ENCODE peak calls at places on chromosomes 4 and X, in six cellular contexts. One of them, this sample, is unnamed.

GRCh38 chrX:69124108-69124507 is 41.1 kb downstream of the PJA1 start:
- DNase-seq in CD4-positive, alpha-beta T cell: no peak
- DNase-seq in CD8-positive, alpha-beta T cell: no peak
- DNase-seq in lower leg skin: no peak
- DNase-seq in cardiac muscle cell: no peak
- DNase-seq in NK-92 treated with Interleukin-12 subunit alpha and Interleukin-12 subunit beta, amount 100 ng/mL, for 24 hours: no peak
- DNase-seq in this sample: no peak

GRCh38 chr4:14111730-14112171 is 484.2 kb upstream of the BOD1L1 start:
- DNase-seq in CD4-positive, alpha-beta T cell: no peak
- DNase-seq in CD8-positive, alpha-beta T cell: no peak
- DNase-seq in lower leg skin: no peak
- DNase-seq in cardiac muscle cell: no peak
- DNase-seq in NK-92 treated with Interleukin-12 subunit alpha and Interleukin-12 subunit beta, amount 100 ng/mL, for 24 hours: no peak
- DNase-seq in this sample: no peak

GRCh38 chrX:74119016-74119910 is 184.7 kb upstream of the ZCCHC13 start:
- DNase-seq in CD4-positive, alpha-beta T cell: no peak
- DNase-seq in CD8-positive, alpha-beta T cell: no peak
- DNase-seq in lower leg skin: no peak
- DNase-seq in cardiac muscle cell: no peak
- DNase-seq in NK-92 treated with Interleukin-12 subunit alpha and Interleukin-12 subunit beta, amount 100 ng/mL, for 24 hours: peak; percentile 25
- DNase-seq in this sample: no peak

GRCh38 chr4:40559585-40560465 is 69.8 kb downstream of the RBM47 start:
- DNase-seq in CD4-positive, alpha-beta T cell: no peak
- DNase-seq in CD8-positive, alpha-beta T cell: no peak
- DNase-seq in lower leg skin: no peak
- DNase-seq in cardiac muscle cell: no peak
- DNase-seq in NK-92 treated with Interleukin-12 subunit alpha and Interleukin-12 subunit beta, amount 100 ng/mL, for 24 hours: no peak
- DNase-seq in this sample: no peak

GRCh38 chr4:128871948-128872347 is 62.4 kb downstream of the JADE1 start:
- DNase-seq in CD4-positive, alpha-beta T cell: no peak
- DNase-seq in CD8-positive, alpha-beta T cell: no peak
- DNase-seq in lower leg skin: no peak
- DNase-seq in cardiac muscle cell: no peak
- DNase-seq in NK-92 treated with Interleukin-12 subunit alpha and Interleukin-12 subunit beta, amount 100 ng/mL, for 24 hours: no peak
- DNase-seq in this sample: no peak

GRCh38 chr4:146582864-146583263 is 55.8 kb upstream of the POU4F2 start:
- DNase-seq in CD4-positive, alpha-beta T cell: no peak
- DNase-seq in CD8-positive, alpha-beta T cell: no peak
- DNase-seq in lower leg skin: no peak
- DNase-seq in cardiac muscle cell: no peak
- DNase-seq in NK-92 treated with Interleukin-12 subunit alpha and Interleukin-12 subunit beta, amount 100 ng/mL, for 24 hours: no peak
- DNase-seq in this sample: no peak

GRCh38 chr4:54076673-54077072 is 12.3 kb upstream of the CHIC2 start:
- DNase-seq in CD4-positive, alpha-beta T cell: no peak
- DNase-seq in CD8-positive, alpha-beta T cell: no peak
- DNase-seq in lower leg skin: no peak
- DNase-seq in cardiac muscle cell: no peak
- DNase-seq in NK-92 treated with Interleukin-12 subunit alpha and Interleukin-12 subunit beta, amount 100 ng/mL, for 24 hours: no peak
- DNase-seq in this sample: no peak

GRCh38 chr4:8769645-8770517 is 101.8 kb downstream of the HMX1 start:
- DNase-seq in CD4-positive, alpha-beta T cell: no peak
- DNase-seq in CD8-positive, alpha-beta T cell: no peak
- DNase-seq in lower leg skin: no peak
- DNase-seq in cardiac muscle cell: no peak
- DNase-seq in NK-92 treated with Interleukin-12 subunit alpha and Interleukin-12 subunit beta, amount 100 ng/mL, for 24 hours: no peak
- DNase-seq in this sample: no peak

GRCh38 chr4:85787133-85787532 is 312.2 kb downstream of the ARHGAP24 start:
- DNase-seq in CD4-positive, alpha-beta T cell: no peak
- DNase-seq in CD8-positive, alpha-beta T cell: no peak
- DNase-seq in lower leg skin: no peak
- DNase-seq in cardiac muscle cell: no peak
- DNase-seq in NK-92 treated with Interleukin-12 subunit alpha and Interleukin-12 subunit beta, amount 100 ng/mL, for 24 hours: no peak
- DNase-seq in this sample: no peak

GRCh38 chrX:7146703-7147430 is 645 bp upstream of the STS start:
- DNase-seq in CD4-positive, alpha-beta T cell: no peak
- DNase-seq in CD8-positive, alpha-beta T cell: no peak
- DNase-seq in lower leg skin: no peak
- DNase-seq in cardiac muscle cell: no peak
- DNase-seq in NK-92 treated with Interleukin-12 subunit alpha and Interleukin-12 subunit beta, amount 100 ng/mL, for 24 hours: no peak
- DNase-seq in this sample: no peak

GRCh38 chr4:20403846-20404245 is 152.1 kb downstream of the SLIT2 start:
- DNase-seq in CD4-positive, alpha-beta T cell: no peak
- DNase-seq in CD8-positive, alpha-beta T cell: no peak
- DNase-seq in lower leg skin: no peak
- DNase-seq in cardiac muscle cell: no peak
- DNase-seq in NK-92 treated with Interleukin-12 subunit alpha and Interleukin-12 subunit beta, amount 100 ng/mL, for 24 hours: no peak
- DNase-seq in this sample: no peak

GRCh38 chrX:48957477-48957826 is at the start of gene OTUD5:
- DNase-seq in CD4-positive, alpha-beta T cell: peak; percentile 68
- DNase-seq in CD8-positive, alpha-beta T cell: peak; percentile 88
- DNase-seq in lower leg skin: no peak
- DNase-seq in cardiac muscle cell: no peak
- DNase-seq in NK-92 treated with Interleukin-12 subunit alpha and Interleukin-12 subunit beta, amount 100 ng/mL, for 24 hours: peak; percentile 67
- DNase-seq in this sample: no peak

GRCh38 chrX:35339796-35340195 is 397.2 kb downstream of the FAM47B start:
- DNase-seq in CD4-positive, alpha-beta T cell: no peak
- DNase-seq in CD8-positive, alpha-beta T cell: no peak
- DNase-seq in lower leg skin: no peak
- DNase-seq in cardiac muscle cell: no peak
- DNase-seq in NK-92 treated with Interleukin-12 subunit alpha and Interleukin-12 subunit beta, amount 100 ng/mL, for 24 hours: no peak
- DNase-seq in this sample: no peak

GRCh38 chr4:79402452-79402851 is 5.6 kb downstream of the GK2 start:
- DNase-seq in CD4-positive, alpha-beta T cell: no peak
- DNase-seq in CD8-positive, alpha-beta T cell: no peak
- DNase-seq in lower leg skin: no peak
- DNase-seq in cardiac muscle cell: no peak
- DNase-seq in NK-92 treated with Interleukin-12 subunit alpha and Interleukin-12 subunit beta, amount 100 ng/mL, for 24 hours: no peak
- DNase-seq in this sample: no peak

GRCh38 chr4:113837397-113837796 is 75.9 kb upstream of the CAMK2D start:
- DNase-seq in CD4-positive, alpha-beta T cell: no peak
- DNase-seq in CD8-positive, alpha-beta T cell: no peak
- DNase-seq in lower leg skin: no peak
- DNase-seq in cardiac muscle cell: no peak
- DNase-seq in NK-92 treated with Interleukin-12 subunit alpha and Interleukin-12 subunit beta, amount 100 ng/mL, for 24 hours: no peak
- DNase-seq in this sample: no peak

GRCh38 chr4:17173300-17173699 is 274.9 kb upstream of the LDB2 start:
- DNase-seq in CD4-positive, alpha-beta T cell: no peak
- DNase-seq in CD8-positive, alpha-beta T cell: no peak
- DNase-seq in lower leg skin: no peak
- DNase-seq in cardiac muscle cell: no peak
- DNase-seq in NK-92 treated with Interleukin-12 subunit alpha and Interleukin-12 subunit beta, amount 100 ng/mL, for 24 hours: no peak
- DNase-seq in this sample: no peak

GRCh38 chrX:71911731-71912050 is 1.0 kb downstream of the NHSL2 start:
- DNase-seq in CD4-positive, alpha-beta T cell: no peak
- DNase-seq in CD8-positive, alpha-beta T cell: no peak
- DNase-seq in lower leg skin: no peak
- DNase-seq in cardiac muscle cell: peak; percentile 58
- DNase-seq in NK-92 treated with Interleukin-12 subunit alpha and Interleukin-12 subunit beta, amount 100 ng/mL, for 24 hours: no peak
- DNase-seq in this sample: no peak

GRCh38 chrX:8191022-8191421 is 20.0 kb upstream of the VCX2 start:
- DNase-seq in CD4-positive, alpha-beta T cell: no peak
- DNase-seq in CD8-positive, alpha-beta T cell: no peak
- DNase-seq in lower leg skin: peak; percentile 85
- DNase-seq in cardiac muscle cell: no peak
- DNase-seq in NK-92 treated with Interleukin-12 subunit alpha and Interleukin-12 subunit beta, amount 100 ng/mL, for 24 hours: no peak
- DNase-seq in this sample: no peak

This sample was measured in omental fat pad.